ENCODE peak calls at places on chromosome 5, in ten cellular contexts. R is activated CD4-positive, CD25-positive, alpha-beta regulatory T cell treated with anti-CD3 and anti-CD28 coated beads, Interleukin-2, amount 50 U/mL, for 16 hours; B is activated naive CD4-positive, alpha-beta T cell; E is GM04503; N is anterior cingulate cortex; A is BJ; P is HTR-8/SVneo; H is WTC11; G is coronary artery; C is effector memory CD4-positive, alpha-beta T cell. L is an unnamed sample.

GRCh38 chr5:55062039-55062779 is 38.2 kb downstream of the GZMK start:
- DNase-seq in R (peak; percentile 5), G (no peak), E (no peak), P (no peak), C (peak; percentile 3), H (no peak), A (no peak), N (no peak), B (no peak), L (no peak)

GRCh38 chr5:10138385-10139057 is 111.2 kb downstream of the ATPSCKMT start:
- DNase-seq in P (no peak), H (no peak), C (no peak), B (no peak), N (peak; percentile 25), A (no peak), E (no peak), G (no peak), R (no peak), L (no peak)

GRCh38 chr5:124235576-124235975 is 510.9 kb downstream of the ZNF608 start:
- DNase-seq in G (no peak), P (no peak), R (no peak), H (no peak), E (no peak), N (peak; percentile 18), A (no peak), B (no peak), C (no peak), L (no peak)

GRCh38 chr5:82355921-82356454 is 77.8 kb upstream of the RPS23 start:
- DNase-seq in C (no peak), R (no peak), E (no peak), B (no peak), G (no peak), N (no peak), H (no peak), A (no peak), P (no peak), L (no peak)

GRCh38 chr5:156815988-156816599 is 34.0 kb upstream of the PPP1R2B start:
- DNase-seq in G (no peak), B (no peak), R (no peak), N (no peak), H (peak; percentile 43), C (no peak), A (no peak), E (no peak), P (no peak), L (peak; percentile 5)

GRCh38 chr5:65455064-65455463 is 26.7 kb downstream of the ADAMTS6 start:
- DNase-seq in P (no peak), A (no peak), N (no peak), H (no peak), E (no peak), C (no peak), R (no peak), G (no peak), B (no peak), L (no peak)

GRCh38 chr5:39501403-39501802 is 76.6 kb upstream of the DAB2 start:
- DNase-seq in N (no peak), C (no peak), G (no peak), B (no peak), R (no peak), A (no peak), E (no peak), H (no peak), P (peak; percentile 42), L (no peak)

GRCh38 chr5:120502531-120502930 is 38.4 kb downstream of the PRR16 start:
- DNase-seq in E (no peak), B (no peak), A (no peak), G (no peak), H (no peak), C (no peak), R (no peak), P (no peak), N (no peak), L (no peak)

GRCh38 chr5:171924493-171925122 is 81.8 kb downstream of the FBXW11 start:
- DNase-seq in G (no peak), P (no peak), C (no peak), A (no peak), B (no peak), R (no peak), E (no peak), H (no peak), N (no peak), L (no peak)

GRCh38 chr5:67246108-67246507 is 49.5 kb upstream of the CD180 start:
- DNase-seq in H (no peak), C (no peak), P (peak; percentile 15), A (no peak), R (no peak), E (no peak), N (no peak), G (no peak), B (no peak), L (peak; percentile 74)

GRCh38 chr5:172435362-172436077 is 18.8 kb downstream of the SH3PXD2B start:
- DNase-seq in G (peak; percentile 68), H (no peak), A (no peak), R (no peak), P (no peak), B (no peak), E (no peak), N (no peak), C (no peak), L (no peak)

GRCh38 chr5:112995764-112996618 is 19.4 kb downstream of the DCP2 start:
- DNase-seq in A (no peak), R (peak; percentile 65), E (no peak), P (peak; percentile 63), G (no peak), H (peak; percentile 75), N (peak; percentile 13), C (peak; percentile 43), B (peak; percentile 71), L (peak; percentile 66)

GRCh38 chr5:75051217-75051751 is 1.1 kb downstream of the GCNT4 start:
- DNase-seq in N (no peak), G (no peak), A (no peak), E (no peak), R (no peak), H (no peak), B (no peak), C (no peak), P (no peak), L (no peak)

GRCh38 chr5:161614342-161614741 is 67.8 kb upstream of the GABRB2 start:
- DNase-seq in E (no peak), H (no peak), N (no peak), G (no peak), C (no peak), A (no peak), R (no peak), P (no peak), B (no peak), L (no peak)

GRCh38 chr5:150122158-150122510 is 33.5 kb downstream of the PDGFRB start:
- DNase-seq in B (no peak), H (peak; percentile 65), C (no peak), R (no peak), E (no peak), N (no peak), G (peak; percentile 70), P (no peak), A (no peak), L (no peak)

GRCh38 chr5:1448511-1449011 is 3.3 kb upstream of the SLC6A3 start:
- DNase-seq in P (no peak), G (no peak), C (no peak), E (no peak), N (no peak), B (no peak), A (no peak), R (no peak), H (no peak), L (no peak)

GRCh38 chr5:17012289-17012688 is 76.2 kb upstream of the MYO10 start:
- DNase-seq in C (no peak), R (no peak), A (no peak), H (no peak), E (no peak), G (no peak), N (no peak), P (no peak), B (no peak), L (no peak)

GRCh38 chr5:107215581-107215980 is 455.2 kb downstream of the EFNA5 start:
- DNase-seq in P (no peak), C (no peak), R (no peak), A (no peak), B (no peak), E (no peak), H (no peak), G (no peak), N (no peak), L (no peak)

GRCh38 chr5:80206282-80206681 is 49.6 kb downstream of the SERINC5 start:
- DNase-seq in P (no peak), N (no peak), C (no peak), H (no peak), B (no peak), A (peak; percentile 37), G (no peak), R (no peak), E (peak; percentile 67), L (no peak)

GRCh38 chr5:31500256-31500655 is 31.6 kb downstream of the DROSHA start:
- DNase-seq in P (no peak), A (no peak), R (no peak), G (no peak), H (no peak), N (no peak), B (no peak), C (no peak), E (no peak), L (no peak)

GRCh38 chr5:136279314-136279713 is 86.0 kb downstream of the TRPC7 start:
- DNase-seq in B (no peak), E (no peak), N (no peak), G (no peak), H (no peak), P (no peak), C (no peak), R (no peak), A (no peak), L (no peak)

GRCh38 chr5:172770374-172770674 is 671 bp downstream of the DUSP1 start:
- DNase-seq in R (no peak), H (no peak), E (no peak), B (peak; percentile 42), G (no peak), A (no peak), P (no peak), N (no peak), C (peak; percentile 11), L (no peak)

GRCh38 chr5:151667083-151667482 is 19.6 kb downstream of the SPARC start:
- DNase-seq in N (no peak), A (no peak), G (no peak), R (no peak), E (no peak), C (no peak), P (no peak), H (no peak), B (no peak), L (no peak)

GRCh38 chr5:68225911-68226563 is 10.5 kb downstream of the PIK3R1 start:
- DNase-seq in E (no peak), C (no peak), B (no peak), H (no peak), N (no peak), A (no peak), P (no peak), R (no peak), G (no peak), L (no peak)

GRCh38 chr5:138282918-138283742 is 8.7 kb upstream of the GFRA3 start:
- DNase-seq in A (peak; percentile 4), H (peak; percentile 57), N (no peak), P (peak; percentile 64), R (no peak), B (no peak), E (peak; percentile 17), G (no peak), C (no peak), L (peak; percentile 51)

GRCh38 chr5:132230871-132231270 is 3.2 kb upstream of the P4HA2 start:
- DNase-seq in P (no peak), G (peak; percentile 52), R (no peak), N (no peak), B (no peak), C (no peak), H (no peak), A (no peak), E (no peak), L (no peak)

GRCh38 chr5:92927291-92927778 is 653.7 kb downstream of the NR2F1-AS1 start:
- DNase-seq in H (no peak), R (no peak), G (no peak), P (no peak), N (peak; percentile 0), B (no peak), A (no peak), E (no peak), C (no peak), L (no peak)

GRCh38 chr5:117255211-117256032 is 680.8 kb upstream of the SEMA6A start:
- DNase-seq in B (no peak), A (no peak), R (no peak), H (no peak), C (no peak), N (no peak), E (no peak), G (no peak), P (no peak), L (no peak)